ENCODE peak calls at places on chromosome 3, in ten cellular contexts. B is left lung; W is AG09319; V is A549; G is cardiac fibroblast; S is activated CD4-positive, alpha-beta memory T cell treated with anti-CD3 and anti-CD28 coated beads, Interleukin-2, amount 10 ng/mL, durations not matched to agents 7 days and 5 days; H is left ventricle myocardium inferior; T is activated naive CD8-positive, alpha-beta T cell treated with anti-CD3 and anti-CD28 coated beads, Interleukin-2, amount 50 U/mL, for 24 hours; Z is sigmoid colon; D is choroid plexus epithelial cell. K is an unnamed sample.

GRCh38 chr3:16338999-16339398 is 74.0 kb downstream of the OXNAD1 start:
- DNase-seq in D (peak), B (no peak), V (peak), Z (no peak), G (peak), H (no peak), S (no peak), T (no peak), W (peak), K (peak)

GRCh38 chr3:65811050-65811766 is 227.5 kb downstream of the MAGI1 start:
- DNase-seq in V (no peak), D (peak), W (no peak), S (no peak), T (no peak), G (peak), B (no peak), H (peak), Z (no peak), K (no peak)

GRCh38 chr3:25863011-25863415 is 73.1 kb downstream of the OXSM start:
- DNase-seq in H (no peak), V (no peak), S (no peak), D (no peak), T (no peak), W (no peak), B (no peak), G (no peak), Z (no peak), K (no peak)

GRCh38 chr3:126343675-126344074 is 13.5 kb downstream of the KLF15 start:
- DNase-seq in H (peak), Z (peak), T (no peak), D (no peak), S (peak), W (no peak), V (no peak), G (no peak), B (peak), K (no peak)

GRCh38 chr3:46378426-46378942 is 7.7 kb downstream of the CCR5 start:
- DNase-seq in W (peak), D (peak), S (peak), H (peak), T (peak), V (peak), B (peak), Z (peak), G (peak), K (peak)

GRCh38 chr3:33317963-33318708 is 40.9 kb downstream of the FBXL2 start:
- DNase-seq in D (peak), B (no peak), S (no peak), G (no peak), T (no peak), W (no peak), V (peak), Z (no peak), H (no peak), K (peak)

GRCh38 chr3:197580253-197580691 is 24.5 kb upstream of the BDH1 start:
- DNase-seq in W (no peak), S (no peak), T (no peak), D (no peak), G (no peak), Z (no peak), B (no peak), V (no peak), H (no peak), K (no peak)

GRCh38 chr3:159947220-159947619 is 41.4 kb upstream of the IL12A start:
- DNase-seq in B (no peak), V (no peak), Z (no peak), D (peak), W (peak), H (no peak), G (peak), T (no peak), S (no peak), K (peak)

GRCh38 chr3:173001622-173002021 is 139.4 kb downstream of the SPATA16 start:
- DNase-seq in T (no peak), W (no peak), S (no peak), V (no peak), G (no peak), D (no peak), B (no peak), H (no peak), Z (no peak), K (no peak)

GRCh38 chr3:30655187-30655812 is 48.9 kb downstream of the TGFBR2 start:
- DNase-seq in B (no peak), G (no peak), W (no peak), H (no peak), Z (no peak), S (peak), D (peak), V (no peak), T (no peak), K (no peak)

GRCh38 chr3:12186515-12187286 is 28.0 kb upstream of the TIMP4 start:
- DNase-seq in Z (no peak), G (no peak), H (no peak), W (no peak), T (no peak), V (no peak), S (no peak), D (no peak), B (peak), K (no peak)

GRCh38 chr3:171874251-171874679 is 31.1 kb downstream of the TMEM212 start:
- DNase-seq in H (no peak), D (peak), S (no peak), V (peak), G (peak), B (no peak), W (peak), Z (no peak), T (no peak), K (peak)

GRCh38 chr3:27712136-27713065 is 9.7 kb downstream of the EOMES start:
- DNase-seq in B (peak), T (peak), Z (peak), D (peak), W (peak), V (peak), H (peak), G (peak), S (peak), K (peak)

GRCh38 chr3:106275592-106275991 is 406.8 kb upstream of the CBLB start:
- DNase-seq in H (no peak), S (no peak), G (no peak), V (no peak), D (no peak), W (no peak), B (no peak), T (no peak), Z (no peak), K (no peak)

GRCh38 chr3:159821148-159821547 is 167.5 kb upstream of the IL12A start:
- DNase-seq in D (peak), B (no peak), G (no peak), W (no peak), V (no peak), S (no peak), T (no peak), H (no peak), Z (no peak), K (no peak)

GRCh38 chr3:72329354-72329753 is 518.9 kb downstream of the SHQ1 start:
- DNase-seq in S (no peak), B (no peak), H (peak), Z (peak), T (no peak), W (no peak), D (no peak), V (no peak), G (peak), K (no peak)